ENCODE peak calls at places on chromosome 16, in six cellular contexts. G is K562, M is A549, N is GM12878, B is NB4, A is HepG2. Q is an unnamed sample.

GRCh38 chr16:11175106-11175795 is 80.8 kb downstream of the SOCS1 start:
- DNase-seq in B (no peak), A (no peak), N (peak; percentile 30), M (no peak), G (no peak), Q (no peak)

GRCh38 chr16:56787185-56787584 is 57.3 kb downstream of the NUP93 start:
- DNase-seq in N (no peak), B (no peak), G (no peak), A (no peak), M (no peak), Q (no peak)

GRCh38 chr16:10881479-10882030 is 4.6 kb downstream of the CIITA start:
- DNase-seq in M (no peak), N (no peak), B (peak; percentile 39), A (no peak), G (no peak), Q (no peak)

GRCh38 chr16:78235168-78235800 is 135.8 kb downstream of the WWOX start:
- DNase-seq in B (peak; percentile 75), G (peak; percentile 85), M (peak; percentile 71), N (peak; percentile 7), A (peak; percentile 65), Q (peak; percentile 78)

GRCh38 chr16:1726661-1727502 is 20.9 kb downstream of the MAPK8IP3 start:
- DNase-seq in G (no peak), M (no peak), N (no peak), B (no peak), A (no peak), Q (no peak)

GRCh38 chr16:84686702-84687298 is 13.0 kb upstream of the USP10 start:
- DNase-seq in B (peak; percentile 28), N (no peak), A (no peak), M (no peak), G (no peak), Q (no peak)

GRCh38 chr16:71626018-71626857 is at the start of gene MARVELD3:
- DNase-seq in M (peak; percentile 17), B (no peak), A (peak; percentile 46), G (peak; percentile 62), N (no peak), Q (no peak)

GRCh38 chr16:55853114-55853513 is 20.2 kb upstream of the CES1 start:
- DNase-seq in B (no peak), M (no peak), N (no peak), G (no peak), A (no peak), Q (no peak)

GRCh38 chr16:22369221-22369811 is 5.1 kb downstream of the CDR2 start:
- DNase-seq in A (peak; percentile 78), B (peak; percentile 68), G (no peak), M (no peak), N (no peak), Q (peak; percentile 87)

GRCh38 chr16:77574867-77575619 is 140.2 kb upstream of the ADAMTS18 start:
- DNase-seq in G (no peak), B (no peak), A (no peak), N (no peak), M (no peak), Q (peak; percentile 98)

GRCh38 chr16:58339452-58339938 is 44.7 kb upstream of the PRSS54 start:
- DNase-seq in N (no peak), A (peak; percentile 41), B (peak; percentile 12), M (peak; percentile 30), G (no peak), Q (peak; percentile 32)

GRCh38 chr16:66477028-66477515 is 50.0 kb downstream of the BEAN1 start:
- DNase-seq in G (no peak), A (no peak), N (no peak), B (no peak), M (no peak), Q (no peak)

GRCh38 chr16:73792199-73793108 is 504.2 kb upstream of the PSMD7 start:
- DNase-seq in G (no peak), A (no peak), B (no peak), M (no peak), N (no peak), Q (no peak)

GRCh38 chr16:13390093-13390985 is 488.9 kb downstream of the SHISA9 start:
- DNase-seq in B (no peak), M (no peak), G (no peak), A (no peak), N (peak; percentile 88), Q (no peak)

GRCh38 chr16:27020031-27020430 is 46.7 kb upstream of the C16orf82 start:
- DNase-seq in G (no peak), A (no peak), N (no peak), B (no peak), M (no peak), Q (no peak)

GRCh38 chr16:22073350-22073749 is 19.0 kb upstream of the VWA3A start:
- DNase-seq in A (no peak), B (no peak), M (no peak), N (no peak), G (no peak), Q (no peak)

GRCh38 chr16:30600215-30600614 is 10.0 kb downstream of the ZNF689 start:
- DNase-seq in A (no peak), G (no peak), B (no peak), M (no peak), N (no peak), Q (no peak)
- TF ChIP-seq MYC in A (no peak), G (no peak), B (no peak), M (no peak), N (no peak), Q (no peak)

GRCh38 chr16:35602116-35602515 is 2142.7 kb downstream of the TP53TG3F start:
- DNase-seq in M (no peak), A (no peak), B (no peak), N (no peak), G (no peak), Q (no peak)

GRCh38 chr16:35605921-35606320 is 2146.5 kb downstream of the TP53TG3F start:
- DNase-seq in G (no peak), M (no peak), B (no peak), N (no peak), A (no peak), Q (no peak)
- TF ChIP-seq MYC in G (no peak), M (no peak), B (no peak), N (no peak), A (no peak), Q (no peak)

DNA sequence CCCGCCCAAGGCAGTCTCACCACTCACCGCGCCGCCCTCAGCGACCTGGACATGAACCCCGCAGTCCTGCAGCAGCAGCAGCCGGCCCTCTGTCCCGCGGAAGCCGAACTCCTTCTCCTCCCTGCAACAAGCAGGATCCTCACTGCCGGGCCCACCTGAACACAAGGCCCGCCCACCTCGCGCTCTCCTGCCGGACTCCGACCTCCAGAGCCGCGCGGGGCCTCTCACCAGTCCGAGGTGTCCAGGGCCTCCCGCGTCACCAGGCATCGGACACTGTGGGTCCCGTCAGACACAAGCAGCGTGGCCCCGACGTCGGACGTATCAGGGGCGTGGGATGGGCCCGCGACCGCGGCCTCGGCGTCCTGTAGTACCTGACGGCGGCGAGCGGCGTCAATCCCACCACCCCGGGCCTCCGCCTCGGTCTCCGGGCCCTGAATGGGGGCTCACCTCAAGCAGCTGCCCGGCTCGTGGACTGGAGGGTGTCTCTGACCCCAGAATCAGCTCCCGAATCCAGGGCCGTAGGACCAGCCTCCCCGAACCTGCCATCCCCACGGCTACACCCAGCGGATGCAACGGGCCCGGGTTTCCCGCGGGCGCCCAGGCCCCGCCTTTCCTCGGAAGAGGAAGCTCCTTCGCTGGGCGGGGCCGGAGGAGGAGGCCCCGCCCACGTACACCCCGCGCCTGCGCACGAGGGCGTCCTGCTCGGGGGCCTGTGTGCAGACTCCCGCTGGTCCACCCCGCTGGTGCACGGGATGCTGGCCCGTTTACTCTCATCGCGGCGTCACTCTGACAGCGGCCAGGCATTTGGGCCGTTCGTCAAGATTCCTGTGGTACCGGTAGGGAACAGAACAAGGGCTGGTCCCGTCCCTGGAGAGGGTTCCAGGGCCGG is at the start of gene ACD:
- DNase-seq in G (peak; percentile 97), N (peak; percentile 65), M (peak; percentile 97), A (peak; percentile 89), B (peak; percentile 92), Q (peak; percentile 92)
- TF ChIP-seq MYC in G (peak; percentile 43), N (no peak), M (no peak), A (peak; percentile 63), B (no peak), Q (no peak)

DNA sequence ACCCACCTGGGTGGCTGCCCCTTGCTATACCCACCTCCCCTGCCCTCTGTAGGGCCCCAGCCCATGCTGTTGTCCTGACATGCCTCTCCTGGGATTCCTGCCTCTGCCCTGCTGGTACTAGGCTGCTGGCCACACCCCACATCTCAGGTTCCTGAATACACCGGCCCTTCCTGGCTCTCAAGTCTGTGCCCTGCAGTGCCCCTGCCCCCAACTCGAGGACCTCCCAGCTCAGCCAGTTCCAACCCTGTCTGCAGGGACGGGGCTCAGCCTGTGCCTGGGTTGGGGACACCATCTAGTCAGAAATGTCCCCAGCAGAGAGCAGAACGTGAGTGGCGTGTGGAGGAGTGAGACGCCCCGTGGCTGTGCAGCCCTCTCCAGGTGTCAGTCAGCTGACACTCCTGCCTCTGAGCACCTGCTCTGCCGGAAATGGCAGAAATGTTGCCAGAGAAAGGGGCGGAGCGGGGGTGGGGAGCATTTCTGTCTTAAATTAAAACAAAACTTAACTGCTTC is 28.7 kb downstream of the ACSF3 start:
- DNase-seq in G (no peak), B (no peak), A (no peak), M (no peak), N (no peak), Q (no peak)
- TF ChIP-seq MYC in G (no peak), B (no peak), A (no peak), M (no peak), N (no peak), Q (no peak)

GRCh38 chr16:495127-495748 is 32.3 kb upstream of the CAPN15 start:
- DNase-seq in B (peak; percentile 69), G (peak; percentile 54), A (peak; percentile 59), M (peak; percentile 73), N (no peak), Q (peak; percentile 49)
- TF ChIP-seq MYC in B (no peak), G (no peak), A (peak; percentile 4), M (no peak), N (no peak), Q (no peak)

GRCh38 chr16:87681990-87682570 is 79.8 kb downstream of the JPH3 start:
- DNase-seq in B (peak; percentile 41), N (no peak), G (peak; percentile 63), M (peak; percentile 46), A (peak; percentile 42), Q (peak; percentile 63)
- TF ChIP-seq MYC in B (no peak), N (no peak), G (no peak), M (no peak), A (no peak), Q (no peak)

Q was measured in endothelial cell of umbilical vein.